ENCODE peak calls at places on chromosome 4, in ten cellular contexts. W is HCT116, N is upper lobe of left lung, G is stomach, D is spleen, Q is body of pancreas, M is A549, B is HepG2, I is suprapubic skin, C is ovary. Z is an unnamed sample.

GRCh38 chr4:154332681-154333421 is 158.7 kb downstream of the DCHS2 start:
- DNase-seq in D (peak; percentile 89), C (peak; percentile 48), B (no peak), Q (peak; percentile 31), G (no peak), M (no peak), W (no peak), I (peak; percentile 58), N (peak; percentile 80), Z (peak; percentile 31)

GRCh38 chr4:2592572-2592971 is 56.1 kb downstream of the FAM193A start:
- DNase-seq in B (no peak), D (no peak), W (no peak), C (no peak), N (no peak), Q (no peak), G (no peak), M (no peak), I (no peak), Z (no peak)

GRCh38 chr4:174134361-174134760 is 149.1 kb downstream of the FBXO8 start:
- DNase-seq in B (no peak), C (no peak), I (no peak), M (no peak), W (no peak), D (no peak), G (no peak), Q (no peak), N (no peak), Z (no peak)

GRCh38 chr4:7362341-7362740 is 72.4 kb downstream of the PSAPL1 start:
- DNase-seq in M (no peak), I (no peak), D (peak; percentile 49), B (no peak), G (no peak), Q (no peak), C (no peak), N (no peak), W (no peak), Z (no peak)

GRCh38 chr4:171186700-171187099 is 626.5 kb upstream of the GALNTL6 start:
- DNase-seq in G (no peak), W (no peak), Q (peak; percentile 80), C (no peak), D (no peak), B (no peak), I (no peak), M (no peak), N (no peak), Z (no peak)

GRCh38 chr4:623914-624626 is 1.3 kb upstream of the PDE6B start:
- DNase-seq in I (peak; percentile 25), D (peak; percentile 46), G (no peak), M (no peak), Q (no peak), B (no peak), W (no peak), C (no peak), N (peak; percentile 55), Z (no peak)

GRCh38 chr4:951186-951585 is 18.9 kb downstream of the TMEM175 start:
- DNase-seq in W (no peak), C (no peak), M (no peak), D (peak; percentile 52), I (no peak), B (no peak), N (no peak), G (no peak), Q (no peak), Z (no peak)

GRCh38 chr4:88743696-88744095 is 46.1 kb upstream of the NAP1L5 start:
- DNase-seq in M (no peak), D (no peak), B (no peak), C (no peak), W (no peak), G (no peak), N (no peak), I (no peak), Q (no peak), Z (no peak)

GRCh38 chr4:1593038-1593417 is 91.1 kb downstream of the FAM53A start:
- DNase-seq in G (no peak), D (peak; percentile 64), C (peak; percentile 9), W (no peak), N (peak; percentile 80), B (no peak), Q (no peak), I (peak; percentile 54), M (no peak), Z (peak; percentile 11)

GRCh38 chr4:78529569-78530209 is 21.9 kb upstream of the ANXA3 start:
- DNase-seq in B (no peak), M (no peak), W (no peak), G (no peak), Q (no peak), I (no peak), N (no peak), D (no peak), C (no peak), Z (no peak)

GRCh38 chr4:8732681-8733243 is 138.9 kb downstream of the HMX1 start:
- DNase-seq in I (no peak), B (no peak), N (no peak), M (no peak), W (no peak), C (no peak), G (peak; percentile 18), Q (no peak), D (peak; percentile 43), Z (no peak)

GRCh38 chr4:183343730-183344129 is 21.5 kb upstream of the CLDN24 start:
- DNase-seq in M (no peak), B (no peak), Q (no peak), D (peak; percentile 29), C (no peak), I (no peak), W (no peak), G (no peak), N (peak; percentile 33), Z (no peak)

GRCh38 chr4:141430686-141431085 is 205.7 kb upstream of the IL15 start:
- DNase-seq in I (no peak), G (no peak), N (no peak), B (no peak), D (no peak), M (no peak), C (no peak), Q (no peak), W (no peak), Z (no peak)

GRCh38 chr4:2891294-2891693 is 47.6 kb downstream of the ADD1 start:
- DNase-seq in D (no peak), N (no peak), B (no peak), M (no peak), I (no peak), G (no peak), Q (no peak), W (no peak), C (no peak), Z (no peak)

GRCh38 chr4:112245383-112245782 is 13.8 kb downstream of the AP1AR start:
- DNase-seq in W (no peak), C (no peak), B (no peak), D (no peak), M (no peak), I (no peak), Q (no peak), G (no peak), N (no peak), Z (no peak)

GRCh38 chr4:5959221-5959982 is 58.8 kb downstream of the C4orf50 start:
- DNase-seq in Q (no peak), D (no peak), G (peak; percentile 13), N (no peak), B (no peak), C (no peak), I (no peak), W (no peak), M (no peak), Z (no peak)

GRCh38 chr4:148454835-148455234 is 12.6 kb upstream of the NR3C2 start:
- DNase-seq in G (no peak), B (no peak), I (no peak), D (no peak), Q (no peak), W (no peak), M (no peak), N (no peak), C (no peak), Z (no peak)

GRCh38 chr4:6498511-6499240 is 26.3 kb upstream of the PPP2R2C start:
- DNase-seq in M (no peak), D (no peak), W (no peak), N (no peak), C (no peak), I (no peak), G (no peak), B (no peak), Q (no peak), Z (no peak)

DNA sequence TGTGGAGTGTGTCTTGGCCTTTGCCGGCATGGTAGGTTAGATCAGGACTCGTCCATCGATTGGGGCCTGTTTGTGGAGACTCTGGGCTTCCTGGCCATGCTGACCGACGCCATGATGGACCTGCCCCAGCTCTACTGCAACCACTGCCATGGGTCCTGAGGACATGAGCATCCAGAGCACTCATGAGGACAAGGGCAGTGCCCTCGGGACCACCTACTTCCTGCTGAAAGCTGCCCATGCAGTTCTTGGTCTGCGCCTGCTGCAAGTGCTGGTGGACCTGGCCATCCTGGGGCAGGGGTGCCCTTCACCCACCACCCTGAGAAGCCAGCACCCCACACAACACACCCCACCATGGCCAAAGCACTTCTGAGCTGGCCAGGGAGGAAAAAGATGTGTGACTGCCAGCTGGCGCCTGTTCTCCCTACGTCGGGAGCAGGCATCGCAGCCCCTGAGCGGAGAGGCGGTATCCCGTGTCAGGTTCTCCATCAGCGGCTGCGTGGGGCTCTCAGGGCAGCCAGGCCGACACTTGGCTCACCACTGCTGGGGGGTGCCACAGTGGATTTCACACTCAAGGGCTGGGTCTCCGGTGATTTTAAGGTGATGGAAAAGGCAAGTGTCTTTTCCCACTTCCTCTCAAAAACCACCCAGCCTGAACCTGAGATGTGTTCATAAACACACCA is 106.4 kb downstream of the SCD5 start:
- DNase-seq in B (no peak), N (peak; percentile 54), W (no peak), D (no peak), C (no peak), I (no peak), G (no peak), M (no peak), Q (no peak), Z (no peak)
- H3K4me1 ChIP-seq in B (no peaks in the 10 kb centered on the region), N (no peaks in the 10 kb centered on the region), W (no peaks in the 10 kb centered on the region), D (no peaks in the 10 kb centered on the region), C (peaks cover 5% of the 10 kb centered on the region), I (no peaks in the 10 kb centered on the region), G (no peaks in the 10 kb centered on the region), M (no peaks in the 10 kb centered on the region), Q (peaks cover 8% of the 10 kb centered on the region), Z (no peaks in the 10 kb centered on the region)

GRCh38 chr4:152885185-152885584 is 50.9 kb upstream of the FHDC1 start:
- DNase-seq in W (no peak), Q (no peak), N (no peak), B (no peak), G (no peak), M (no peak), C (no peak), I (no peak), D (no peak), Z (no peak)
- TF ChIP-seq POLR2A in W (no peak), Q (no peak), N (no peak), B (no peak), G (no peak), M (no peak), C (no peak), I (no peak), D (no peak), Z (no peak)

GRCh38 chr4:132417220-132417619 is 731.9 kb upstream of the PCDH10 start:
- DNase-seq in N (no peak), W (peak; percentile 18), M (no peak), C (no peak), I (no peak), B (no peak), G (no peak), D (no peak), Q (no peak), Z (no peak)
- H3K9me3 ChIP-seq in N (no peaks in the 10 kb centered on the region), W (no peaks in the 10 kb centered on the region), M (no peaks in the 10 kb centered on the region), C (no peaks in the 10 kb centered on the region), I (peaks cover 12% of the 10 kb centered on the region), B (peaks cover 56% of the 10 kb centered on the region), G (peaks cover 5% of the 10 kb centered on the region), D (peaks cover 37% of the 10 kb centered on the region), Q (no peaks in the 10 kb centered on the region), Z (no peaks in the 10 kb centered on the region)

GRCh38 chr4:67566335-67566734 is 7.8 kb downstream of the STAP1 start:
- DNase-seq in M (no peak), C (no peak), W (no peak), Q (no peak), D (no peak), N (no peak), G (no peak), I (no peak), B (no peak), Z (no peak)
- H3K4me1 ChIP-seq in M (no peaks in the 10 kb centered on the region), C (no peaks in the 10 kb centered on the region), W (no peaks in the 10 kb centered on the region), Q (no peaks in the 10 kb centered on the region), D (no peaks in the 10 kb centered on the region), N (no peaks in the 10 kb centered on the region), G (no peaks in the 10 kb centered on the region), I (no peaks in the 10 kb centered on the region), B (no peaks in the 10 kb centered on the region), Z (no peaks in the 10 kb centered on the region)